ENCODE peak calls at places on chromosomes 1 and 21, in six cellular contexts. G is neuronal stem cell, R is IMR-90, H is trophoblast cell, I is H1, E is mesenchymal stem cell. W is an unnamed sample.

GRCh38 chr1:64553285-64553684 is 83.4 kb downstream of the CACHD1 start:
- DNase-seq in H (peak), I (no peak), G (no peak), E (no peak), R (no peak), W (no peak)

GRCh38 chr1:95086949-95087533 is 14.3 kb upstream of the ALG14 start:
- DNase-seq in G (no peak), H (peak), R (peak), E (peak), I (no peak), W (peak)

GRCh38 chr1:176619261-176619660 is 156.3 kb downstream of the PAPPA2 start:
- DNase-seq in R (no peak), E (no peak), G (no peak), I (no peak), H (peak), W (peak)

GRCh38 chr1:98197356-98197755 is 276.5 kb upstream of the DPYD start:
- DNase-seq in G (no peak), H (no peak), E (no peak), I (no peak), R (peak), W (no peak)

GRCh38 chr1:50921029-50921428 is 39.0 kb downstream of the FAF1 start:
- DNase-seq in I (no peak), R (no peak), E (no peak), H (no peak), G (no peak), W (no peak)

GRCh38 chr1:53139911-53140310 is 2.5 kb downstream of the SLC1A7 start:
- DNase-seq in I (no peak), H (peak), R (peak), E (peak), G (no peak), W (no peak)

GRCh38 chr1:109931189-109931672 is 20.6 kb downstream of the CSF1 start:
- DNase-seq in G (peak), R (peak), E (peak), I (peak), H (peak), W (peak)

GRCh38 chr1:168629466-168629865 is 53.1 kb downstream of the XCL1 start:
- DNase-seq in H (no peak), R (no peak), G (no peak), E (no peak), I (no peak), W (no peak)

GRCh38 chr21:44293551-44294231 is 6.2 kb upstream of the PFKL start:
- DNase-seq in H (no peak), E (no peak), G (no peak), I (no peak), R (no peak), W (no peak)

GRCh38 chr1:109838838-109839240 is 71.8 kb upstream of the CSF1 start:
- DNase-seq in G (no peak), H (no peak), I (no peak), E (peak), R (peak), W (no peak)

GRCh38 chr1:10220200-10220599 is 9.8 kb downstream of the KIF1B start:
- DNase-seq in G (no peak), H (no peak), R (no peak), I (no peak), E (no peak), W (no peak)

GRCh38 chr21:28068455-28069358 is 924.0 kb downstream of the LTN1 start:
- DNase-seq in G (no peak), R (no peak), E (no peak), I (no peak), H (no peak), W (peak)

GRCh38 chr1:25912076-25912831 is 6.0 kb upstream of the STMN1 start:
- DNase-seq in G (no peak), H (peak), I (no peak), E (peak), R (peak), W (no peak)

GRCh38 chr21:30605968-30606367 is 5.1 kb downstream of the KRTAP22-1 start:
- DNase-seq in E (no peak), H (no peak), G (no peak), I (no peak), R (no peak), W (peak)

DNA sequence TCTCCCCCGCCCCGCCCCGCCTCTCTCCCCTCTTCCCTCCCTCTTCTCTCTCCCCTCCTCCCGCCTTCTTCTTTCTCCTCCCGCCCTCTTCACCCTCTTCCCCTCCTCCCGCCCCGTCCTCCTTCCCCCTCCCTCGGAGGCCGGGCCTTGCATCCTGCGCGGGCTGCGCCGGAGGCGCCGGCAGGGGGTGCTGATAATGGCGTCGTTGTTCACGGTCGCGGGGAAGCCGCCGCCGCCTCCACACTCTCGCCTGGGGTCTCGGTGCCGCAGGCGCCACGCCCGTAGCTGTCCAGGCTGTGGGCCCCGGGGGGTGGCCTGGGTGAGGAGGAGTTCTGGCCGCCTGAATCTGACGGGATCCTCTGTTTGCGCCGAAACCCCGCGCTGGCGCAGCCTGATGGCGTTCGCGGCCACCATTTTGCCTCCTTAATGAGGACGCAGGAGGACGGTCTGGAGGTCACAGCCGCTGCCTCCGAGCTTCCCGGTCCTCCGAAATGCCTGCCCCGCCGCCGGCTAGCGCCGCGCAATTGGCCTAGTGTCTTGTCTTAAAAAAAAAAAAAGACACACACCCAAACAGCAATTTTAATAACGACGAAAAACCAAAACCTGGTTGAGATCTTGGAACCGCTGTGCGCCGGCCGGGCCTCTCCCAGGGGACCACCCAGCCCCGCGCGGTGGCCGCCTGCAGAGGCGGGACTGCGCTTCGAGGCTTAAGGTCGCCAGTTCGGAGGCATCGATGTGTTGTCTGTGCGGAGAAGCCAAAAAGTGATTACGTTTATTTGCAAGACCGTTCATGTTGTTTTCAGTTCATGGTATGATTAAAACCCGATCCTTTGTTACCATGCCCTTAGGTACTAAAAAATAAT is 106.5 kb upstream of the HNRNPU start:
- DNase-seq in I (peak), H (peak), G (peak), R (peak), E (peak), W (peak)
- H2BK5ac ChIP-seq in I (peak), H (peak), G (peak), R (peak), E (peak), W (peak)

GRCh38 chr1:227563319-227564201 is at the start of gene ZNF678:
- DNase-seq in G (peak), H (peak), I (peak), R (peak), E (peak), W (peak)
- H2BK5ac ChIP-seq in G (peak), H (peak), I (peak), R (peak), E (peak), W (peak)

DNA sequence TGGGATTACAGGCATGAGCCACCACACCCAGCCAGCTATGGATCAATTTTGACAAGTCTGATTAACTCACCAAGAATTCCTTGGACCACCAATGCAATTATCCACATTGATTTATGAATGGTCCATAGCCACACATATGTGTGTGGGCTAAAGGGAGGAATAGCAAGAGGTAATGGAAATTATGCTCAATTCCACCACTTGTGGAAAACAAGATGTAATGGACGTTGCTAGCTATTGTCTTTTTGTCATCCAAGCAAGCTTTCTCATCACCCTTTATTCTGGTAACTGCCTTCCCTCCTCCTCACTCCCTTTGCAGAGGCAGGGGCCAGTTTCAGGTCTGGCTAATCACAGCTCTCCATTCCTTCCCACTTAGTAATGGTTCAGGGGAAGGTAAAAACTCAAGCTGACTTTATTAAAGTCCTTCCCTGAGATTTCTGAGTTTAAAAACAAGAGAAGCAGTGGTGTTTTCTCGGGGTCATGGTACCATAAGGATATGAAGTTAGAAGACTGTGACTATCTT is 24.7 kb upstream of the RAB3GAP2 start:
- DNase-seq in G (no peak), H (no peak), R (peak), I (no peak), E (peak), W (no peak)
- H2BK5ac ChIP-seq in G (no peak), H (no peak), R (no peak), I (no peak), E (no peak), W (no peak)

GRCh38 chr1:161045749-161046573 is at the start of gene USF1:
- DNase-seq in H (peak), E (peak), R (peak), I (peak), G (peak), W (peak)
- H2BK5ac ChIP-seq in H (peak), E (peak), R (peak), I (peak), G (no peak), W (peak)

GRCh38 chr1:206142770-206143169 is 25.6 kb upstream of the AVPR1B start:
- DNase-seq in E (no peak), R (no peak), H (no peak), I (no peak), G (no peak), W (no peak)
- H2BK5ac ChIP-seq in E (no peak), R (no peak), H (no peak), I (no peak), G (no peak), W (no peak)

DNA sequence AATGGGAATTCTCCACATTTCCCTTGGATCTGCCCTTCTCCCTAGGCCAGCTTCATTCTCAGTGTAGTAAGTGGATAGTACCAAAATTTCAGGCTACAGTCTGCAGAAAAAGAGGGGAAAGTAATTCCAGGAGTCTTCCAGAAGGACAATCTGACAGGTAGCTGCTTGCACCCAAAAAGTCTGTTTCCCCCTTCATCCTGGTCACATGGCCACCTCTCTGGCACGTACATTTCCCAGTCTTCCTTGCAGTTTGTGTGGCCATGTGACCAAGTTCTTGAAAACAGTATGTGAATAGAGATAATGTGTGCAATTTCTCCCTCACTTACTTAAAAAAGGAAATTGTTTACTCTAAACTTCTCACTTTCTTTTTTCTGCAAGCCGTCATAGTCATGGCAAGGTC is 14.6 kb upstream of the FMO4 start:
- DNase-seq in E (no peak), I (no peak), R (no peak), G (no peak), H (no peak), W (no peak)
- H2BK5ac ChIP-seq in E (no peak), I (peak), R (no peak), G (no peak), H (no peak), W (no peak)

GRCh38 chr1:86913896-86914634 is at the start of gene SELENOF:
- DNase-seq in H (peak), E (peak), R (peak), G (peak), I (peak), W (peak)
- H2BK5ac ChIP-seq in H (peak), E (peak), R (peak), G (peak), I (peak), W (peak)

W was measured in mesendoderm.